ENCODE peak calls at places on chromosome X, in five cellular contexts. One of them, this sample, is unnamed.

GRCh38 chrX:111837226-111837625 is 38.8 kb upstream of the TRPC5OS start:
- DNase-seq in upper lobe of left lung: no peak
- DNase-seq in sigmoid colon: no peak
- DNase-seq in ovary: no peak
- DNase-seq in A549: no peak
- DNase-seq in this sample: no peak

GRCh38 chrX:39850630-39851152 is 247.1 kb downstream of the BCOR start:
- DNase-seq in A549: no peak
- DNase-seq in ovary: peak; percentile 34
- DNase-seq in upper lobe of left lung: no peak
- DNase-seq in sigmoid colon: no peak
- DNase-seq in this sample: no peak

GRCh38 chrX:137342969-137343368 is 223.0 kb upstream of the ZIC3 start:
- DNase-seq in upper lobe of left lung: no peak
- DNase-seq in sigmoid colon: no peak
- DNase-seq in ovary: no peak
- DNase-seq in A549: no peak
- DNase-seq in this sample: no peak

GRCh38 chrX:102934624-102935023 is 2.4 kb upstream of the RAB40AL start:
- DNase-seq in ovary: no peak
- DNase-seq in sigmoid colon: no peak
- DNase-seq in A549: peak; percentile 28
- DNase-seq in upper lobe of left lung: no peak
- DNase-seq in this sample: no peak

GRCh38 chrX:107826286-107827136 is 845 bp downstream of the MID2 start:
- DNase-seq in A549: peak; percentile 56
- DNase-seq in upper lobe of left lung: peak; percentile 29
- DNase-seq in ovary: peak; percentile 27
- DNase-seq in sigmoid colon: peak; percentile 67
- DNase-seq in this sample: no peak

GRCh38 chrX:95885074-95885473 is 799.6 kb upstream of the DIAPH2 start:
- DNase-seq in ovary: peak; percentile 16
- DNase-seq in sigmoid colon: peak; percentile 36
- DNase-seq in upper lobe of left lung: no peak
- DNase-seq in A549: no peak
- DNase-seq in this sample: no peak

GRCh38 chrX:136616987-136617685 is 30.8 kb upstream of the CD40LG start:
- DNase-seq in ovary: no peak
- DNase-seq in sigmoid colon: no peak
- DNase-seq in A549: no peak
- DNase-seq in upper lobe of left lung: no peak
- DNase-seq in this sample: no peak

GRCh38 chrX:420496-421223 is 34.0 kb upstream of the PPP2R3B start:
- DNase-seq in A549: no peak
- DNase-seq in sigmoid colon: peak; percentile 56
- DNase-seq in upper lobe of left lung: no peak
- DNase-seq in ovary: no peak
- DNase-seq in this sample: no peak

GRCh38 chrX:14529288-14529989 is at the start of gene GLRA2:
- DNase-seq in ovary: no peak
- DNase-seq in A549: peak; percentile 1
- DNase-seq in upper lobe of left lung: no peak
- DNase-seq in sigmoid colon: peak; percentile 39
- DNase-seq in this sample: no peak

GRCh38 chrX:114162068-114162735 is 421.7 kb upstream of the HTR2C start:
- DNase-seq in ovary: no peak
- DNase-seq in sigmoid colon: no peak
- DNase-seq in A549: peak; percentile 4
- DNase-seq in upper lobe of left lung: no peak
- DNase-seq in this sample: no peak

GRCh38 chrX:66634272-66634671 is 4.6 kb downstream of the EDA2R start:
- DNase-seq in ovary: no peak
- DNase-seq in A549: no peak
- DNase-seq in upper lobe of left lung: no peak
- DNase-seq in sigmoid colon: no peak
- DNase-seq in this sample: no peak

GRCh38 chrX:17703201-17703600 is 34.1 kb upstream of the SCML1 start:
- DNase-seq in sigmoid colon: no peak
- DNase-seq in A549: peak; percentile 8
- DNase-seq in upper lobe of left lung: no peak
- DNase-seq in ovary: no peak
- DNase-seq in this sample: no peak

GRCh38 chrX:39205467-39205866 is 404.2 kb downstream of the MID1IP1 start:
- DNase-seq in ovary: no peak
- DNase-seq in sigmoid colon: no peak
- DNase-seq in A549: no peak
- DNase-seq in upper lobe of left lung: no peak
- DNase-seq in this sample: no peak

GRCh38 chrX:48957477-48957826 is at the start of gene OTUD5:
- DNase-seq in A549: no peak
- DNase-seq in ovary: peak; percentile 72
- DNase-seq in sigmoid colon: no peak
- DNase-seq in upper lobe of left lung: peak; percentile 68
- DNase-seq in this sample: no peak

GRCh38 chrX:21408776-21409175 is 34.6 kb downstream of the CNKSR2 start:
- DNase-seq in ovary: no peak
- DNase-seq in A549: no peak
- DNase-seq in sigmoid colon: no peak
- DNase-seq in upper lobe of left lung: no peak
- DNase-seq in this sample: no peak

DNA sequence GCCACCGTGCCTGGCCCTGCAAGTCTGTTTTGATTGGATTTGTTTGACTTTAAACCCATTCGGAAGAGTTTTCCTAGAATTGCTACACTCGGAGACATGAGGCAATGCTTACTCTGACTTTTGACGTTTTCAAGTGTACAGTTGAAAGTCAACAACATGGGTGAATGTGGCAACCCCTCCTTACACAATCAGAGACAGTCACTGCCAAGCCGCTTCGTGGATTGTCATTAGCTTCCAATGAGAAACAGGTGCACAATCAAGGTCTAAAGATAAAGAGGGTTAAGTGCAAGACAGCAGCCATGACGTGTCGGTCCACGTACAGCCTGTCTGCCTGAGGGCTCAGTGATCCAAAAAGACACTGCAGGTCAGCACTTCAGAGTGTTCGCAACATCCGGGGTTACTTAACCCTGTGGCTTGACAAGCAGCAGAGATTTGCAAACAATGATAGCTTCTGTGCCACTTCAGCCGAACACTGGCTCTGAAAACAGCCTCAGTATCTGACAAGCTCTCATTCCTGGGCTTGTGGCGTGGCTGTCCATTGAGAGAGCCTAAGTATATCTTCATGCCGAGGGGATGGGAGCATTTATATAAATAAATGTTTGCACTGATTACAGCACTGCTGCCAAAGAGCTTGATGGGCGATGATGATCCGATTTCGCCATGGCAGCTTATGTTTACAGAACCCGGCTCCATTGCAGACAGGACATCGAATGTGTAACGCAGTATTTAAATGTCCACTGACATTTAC is 180.0 kb downstream of the DHRSX start:
- DNase-seq in upper lobe of left lung: peak; percentile 87
- DNase-seq in ovary: no peak
- DNase-seq in sigmoid colon: no peak
- DNase-seq in A549: peak; percentile 91
- DNase-seq in this sample: no peak
- TF ChIP-seq EP300 in upper lobe of left lung: no peak
- TF ChIP-seq EP300 in ovary: no peak
- TF ChIP-seq EP300 in sigmoid colon: no peak
- TF ChIP-seq EP300 in A549: peak; percentile 78
- TF ChIP-seq EP300 in this sample: no peak

DNA sequence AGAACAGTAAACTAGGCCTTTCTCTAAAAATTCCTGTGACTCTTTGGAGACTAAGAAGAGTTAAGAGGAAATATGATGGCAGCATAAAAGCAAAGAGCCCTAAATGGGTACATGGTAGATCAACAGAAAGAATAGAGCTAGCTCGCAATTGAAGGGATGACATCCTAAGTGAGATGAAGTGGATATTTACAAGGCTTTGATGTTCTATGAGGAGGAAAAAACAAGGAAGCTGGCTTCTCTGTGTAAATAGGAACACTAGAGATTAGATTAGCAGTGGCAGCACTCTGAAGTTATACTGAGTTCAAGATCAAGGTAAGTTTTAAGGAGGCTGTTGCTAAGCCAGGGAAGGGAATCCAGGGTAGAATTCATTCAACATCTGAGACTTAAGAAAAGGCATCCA is 73.1 kb upstream of the MBNL3 start:
- DNase-seq in sigmoid colon: no peak
- DNase-seq in A549: no peak
- DNase-seq in upper lobe of left lung: no peak
- DNase-seq in ovary: no peak
- DNase-seq in this sample: no peak
- TF ChIP-seq EP300 in sigmoid colon: no peak
- TF ChIP-seq EP300 in A549: no peak
- TF ChIP-seq EP300 in upper lobe of left lung: no peak
- TF ChIP-seq EP300 in ovary: no peak
- TF ChIP-seq EP300 in this sample: no peak

GRCh38 chrX:154004315-154004714 is 15.4 kb downstream of the IRAK1 start:
- DNase-seq in ovary: no peak
- DNase-seq in upper lobe of left lung: no peak
- DNase-seq in sigmoid colon: no peak
- DNase-seq in A549: no peak
- DNase-seq in this sample: no peak

GRCh38 chrX:153999359-154000037 is 20.2 kb downstream of the IRAK1 start:
- DNase-seq in sigmoid colon: no peak
- DNase-seq in upper lobe of left lung: peak; percentile 21
- DNase-seq in ovary: no peak
- DNase-seq in A549: no peak
- DNase-seq in this sample: no peak

GRCh38 chrX:153995504-153995903 is 22.9 kb downstream of the TMEM187 start:
- DNase-seq in A549: no peak
- DNase-seq in ovary: no peak
- DNase-seq in upper lobe of left lung: no peak
- DNase-seq in sigmoid colon: no peak
- DNase-seq in this sample: no peak

GRCh38 chrX:154002215-154002719 is 17.4 kb downstream of the IRAK1 start:
- DNase-seq in A549: peak; percentile 70
- DNase-seq in upper lobe of left lung: peak; percentile 69
- DNase-seq in sigmoid colon: no peak
- DNase-seq in ovary: no peak
- DNase-seq in this sample: no peak

GRCh38 chrX:154000051-154000450 is 19.7 kb downstream of the IRAK1 start:
- DNase-seq in ovary: no peak
- DNase-seq in sigmoid colon: no peak
- DNase-seq in A549: no peak
- DNase-seq in upper lobe of left lung: peak; percentile 67
- DNase-seq in this sample: no peak
- TF ChIP-seq EP300 in ovary: no peak
- TF ChIP-seq EP300 in sigmoid colon: no peak
- TF ChIP-seq EP300 in A549: no peak
- TF ChIP-seq EP300 in upper lobe of left lung: no peak
- TF ChIP-seq EP300 in this sample: no peak

GRCh38 chrX:121132675-121133074 is 85.3 kb downstream of the GLUD2 start:
- DNase-seq in A549: no peak
- DNase-seq in upper lobe of left lung: no peak
- DNase-seq in ovary: no peak
- DNase-seq in sigmoid colon: no peak
- DNase-seq in this sample: no peak
- TF ChIP-seq EP300 in A549: no peak
- TF ChIP-seq EP300 in upper lobe of left lung: no peak
- TF ChIP-seq EP300 in ovary: no peak
- TF ChIP-seq EP300 in sigmoid colon: no peak
- TF ChIP-seq EP300 in this sample: no peak

GRCh38 chrX:79138658-79139241 is 5.7 kb upstream of the GPR174 start:
- DNase-seq in upper lobe of left lung: no peak
- DNase-seq in ovary: no peak
- DNase-seq in A549: no peak
- DNase-seq in sigmoid colon: no peak
- DNase-seq in this sample: no peak
- TF ChIP-seq EP300 in upper lobe of left lung: no peak
- TF ChIP-seq EP300 in ovary: no peak
- TF ChIP-seq EP300 in A549: no peak
- TF ChIP-seq EP300 in sigmoid colon: no peak
- TF ChIP-seq EP300 in this sample: no peak

GRCh38 chrX:42739771-42740170 is 38.2 kb downstream of the PPP1R2C start:
- DNase-seq in sigmoid colon: no peak
- DNase-seq in A549: no peak
- DNase-seq in upper lobe of left lung: peak; percentile 30
- DNase-seq in ovary: no peak
- DNase-seq in this sample: no peak

GRCh38 chrX:42739258-42739657 is 38.7 kb downstream of the PPP1R2C start:
- DNase-seq in A549: no peak
- DNase-seq in upper lobe of left lung: no peak
- DNase-seq in ovary: no peak
- DNase-seq in sigmoid colon: no peak
- DNase-seq in this sample: no peak

GRCh38 chrX:42740456-42740855 is 37.5 kb downstream of the PPP1R2C start:
- DNase-seq in ovary: no peak
- DNase-seq in A549: no peak
- DNase-seq in sigmoid colon: no peak
- DNase-seq in upper lobe of left lung: no peak
- DNase-seq in this sample: no peak

DNA sequence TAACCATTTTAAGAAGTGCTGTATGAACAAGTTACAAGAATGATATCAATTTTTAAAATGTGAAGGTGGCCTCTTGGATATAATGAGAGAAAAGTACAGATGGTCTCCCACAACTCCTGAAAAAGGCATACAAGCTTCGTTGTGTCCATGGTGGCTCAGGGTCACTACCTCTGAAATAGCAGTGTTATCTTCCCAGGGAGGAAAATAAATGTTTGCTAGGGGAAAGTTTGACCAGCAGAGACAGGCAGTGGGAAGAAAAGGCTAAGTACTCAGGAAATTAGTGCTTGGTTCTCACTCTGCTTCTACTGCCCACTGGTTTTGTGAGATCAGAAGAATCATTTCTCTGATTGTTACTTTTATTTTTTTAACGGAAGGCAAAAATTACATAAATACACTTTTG is 39.4 kb downstream of the PPP1R2C start:
- DNase-seq in sigmoid colon: no peak
- DNase-seq in ovary: no peak
- DNase-seq in upper lobe of left lung: no peak
- DNase-seq in A549: no peak
- DNase-seq in this sample: no peak
- TF ChIP-seq EP300 in sigmoid colon: no peak
- TF ChIP-seq EP300 in ovary: no peak
- TF ChIP-seq EP300 in upper lobe of left lung: no peak
- TF ChIP-seq EP300 in A549: no peak
- TF ChIP-seq EP300 in this sample: no peak

GRCh38 chrX:47563801-47564315 is 2.9 kb downstream of the ARAF start:
- DNase-seq in upper lobe of left lung: no peak
- DNase-seq in sigmoid colon: no peak
- DNase-seq in ovary: no peak
- DNase-seq in A549: no peak
- DNase-seq in this sample: no peak
- TF ChIP-seq EP300 in upper lobe of left lung: no peak
- TF ChIP-seq EP300 in sigmoid colon: no peak
- TF ChIP-seq EP300 in ovary: no peak
- TF ChIP-seq EP300 in A549: no peak
- TF ChIP-seq EP300 in this sample: no peak